ENCODE peak calls at places on chromosome 9, in six cellular contexts. S, O, Z, G, W and R are unnamed samples.
A peak's percentile ranks its signal among the peaks of the same experiment; 100 is the strongest.

GRCh38 chr9:117092582-117092981 is 322.3 kb downstream of the ASTN2 start:
- DNase-seq in S (no peak), G (no peak), W (peak; percentile 90), O (peak; percentile 35), Z (no peak), R (no peak)

GRCh38 chr9:108316633-108317032 is 539.2 kb downstream of the ACTL7B start:
- DNase-seq in G (peak; percentile 24), Z (no peak), S (no peak), W (no peak), O (no peak), R (no peak)

GRCh38 chr9:21558079-21558478 is 76.0 kb upstream of the IFNE start:
- DNase-seq in Z (no peak), G (no peak), S (no peak), O (no peak), W (no peak), R (no peak)

GRCh38 chr9:127862075-127863011 is 7.9 kb upstream of the ENG start:
- DNase-seq in G (peak; percentile 93), Z (peak; percentile 78), O (no peak), W (no peak), S (no peak), R (no peak)

GRCh38 chr9:6944093-6944551 is 186.3 kb downstream of the KDM4C start:
- DNase-seq in O (peak; percentile 82), G (no peak), S (no peak), Z (no peak), W (no peak), R (no peak)

GRCh38 chr9:107707419-107707837 is 217.9 kb upstream of the KLF4 start:
- DNase-seq in G (no peak), W (no peak), Z (no peak), S (peak; percentile 21), O (peak; percentile 97), R (no peak)

GRCh38 chr9:137902646-137903045 is 25.1 kb downstream of the CACNA1B start:
- DNase-seq in S (peak; percentile 67), Z (no peak), W (no peak), G (no peak), O (no peak), R (no peak)

GRCh38 chr9:106718996-106719395 is 144.0 kb upstream of the ZNF462 start:
- DNase-seq in W (no peak), G (no peak), O (peak; percentile 38), S (no peak), Z (no peak), R (no peak)

GRCh38 chr9:15736569-15736968 is 183.7 kb downstream of the CCDC171 start:
- DNase-seq in G (no peak), W (no peak), O (no peak), Z (no peak), S (no peak), R (no peak)

GRCh38 chr9:129539446-129539845 is 81.5 kb downstream of the C9orf50 start:
- DNase-seq in W (no peak), G (no peak), S (no peak), Z (no peak), O (no peak), R (no peak)

GRCh38 chr9:35044071-35044470 is 28.4 kb downstream of the VCP start:
- DNase-seq in W (no peak), S (no peak), Z (no peak), G (no peak), O (no peak), R (no peak)

GRCh38 chr9:5767968-5768932 is 64.7 kb downstream of the ERMP1 start:
- DNase-seq in S (no peak), Z (no peak), O (no peak), W (no peak), G (no peak), R (no peak)

GRCh38 chr9:100322954-100323536 is 29.7 kb downstream of the TEX10 start:
- DNase-seq in Z (no peak), S (no peak), G (no peak), W (no peak), O (peak; percentile 51), R (no peak)

GRCh38 chr9:137745541-137745991 is 126.8 kb downstream of the EHMT1 start:
- DNase-seq in Z (no peak), S (no peak), O (peak; percentile 43), W (no peak), G (no peak), R (no peak)

GRCh38 chr9:79123419-79123818 is 448.3 kb upstream of the TLE4 start:
- DNase-seq in O (peak; percentile 48), G (no peak), W (no peak), S (no peak), Z (no peak), R (no peak)

GRCh38 chr9:38068616-38068865 is 486 bp downstream of the SHB start:
- DNase-seq in Z (no peak), S (no peak), G (no peak), W (no peak), O (peak; percentile 59), R (no peak)

GRCh38 chr9:4293293-4293931 is 6.5 kb downstream of the GLIS3 start:
- DNase-seq in W (peak; percentile 79), S (no peak), Z (no peak), O (peak; percentile 97), G (no peak), R (no peak)

GRCh38 chr9:13377286-13377925 is 97.9 kb upstream of the MPDZ start:
- DNase-seq in S (no peak), Z (no peak), G (no peak), W (no peak), O (no peak), R (no peak)

GRCh38 chr9:110076894-110077725 is 130.8 kb downstream of the C9orf152 start:
- DNase-seq in G (no peak), Z (no peak), W (no peak), O (peak; percentile 79), S (no peak), R (no peak)

GRCh38 chr9:125910286-125910685 is 163.1 kb downstream of the PBX3 start:
- DNase-seq in S (no peak), G (no peak), W (no peak), O (no peak), Z (no peak), R (no peak)

GRCh38 chr9:33081128-33081851 is 4.8 kb upstream of the SMU1 start:
- DNase-seq in Z (no peak), G (peak; percentile 54), W (no peak), O (peak; percentile 88), S (no peak), R (no peak)

GRCh38 chr9:98491231-98491651 is 217.5 kb downstream of the GABBR2 start:
- DNase-seq in W (no peak), Z (no peak), S (no peak), O (no peak), G (no peak), R (no peak)

GRCh38 chr9:121074370-121075250 is at the start of gene CNTRL:
- DNase-seq in Z (peak; percentile 89), O (peak; percentile 85), G (peak; percentile 94), W (peak; percentile 97), S (peak; percentile 95), R (peak; percentile 93)
- TF ChIP-seq POLR2A in Z (peak; percentile 81), O (peak; percentile 57), G (no peak), W (peak; percentile 21), S (no peak), R (no peak)

GRCh38 chr9:91944711-91945110 is 5.3 kb downstream of the ROR2 start:
- DNase-seq in O (no peak), S (no peak), Z (no peak), G (no peak), W (no peak), R (no peak)
- H3K27me3 ChIP-seq in O (no peaks in the 10 kb centered on the region), S (peaks cover 18% of the 10 kb centered on the region), Z (no peaks in the 10 kb centered on the region), G (peaks cover 17% of the 10 kb centered on the region), W (peaks cover 15% of the 10 kb centered on the region), R (no peaks in the 10 kb centered on the region)

DNA sequence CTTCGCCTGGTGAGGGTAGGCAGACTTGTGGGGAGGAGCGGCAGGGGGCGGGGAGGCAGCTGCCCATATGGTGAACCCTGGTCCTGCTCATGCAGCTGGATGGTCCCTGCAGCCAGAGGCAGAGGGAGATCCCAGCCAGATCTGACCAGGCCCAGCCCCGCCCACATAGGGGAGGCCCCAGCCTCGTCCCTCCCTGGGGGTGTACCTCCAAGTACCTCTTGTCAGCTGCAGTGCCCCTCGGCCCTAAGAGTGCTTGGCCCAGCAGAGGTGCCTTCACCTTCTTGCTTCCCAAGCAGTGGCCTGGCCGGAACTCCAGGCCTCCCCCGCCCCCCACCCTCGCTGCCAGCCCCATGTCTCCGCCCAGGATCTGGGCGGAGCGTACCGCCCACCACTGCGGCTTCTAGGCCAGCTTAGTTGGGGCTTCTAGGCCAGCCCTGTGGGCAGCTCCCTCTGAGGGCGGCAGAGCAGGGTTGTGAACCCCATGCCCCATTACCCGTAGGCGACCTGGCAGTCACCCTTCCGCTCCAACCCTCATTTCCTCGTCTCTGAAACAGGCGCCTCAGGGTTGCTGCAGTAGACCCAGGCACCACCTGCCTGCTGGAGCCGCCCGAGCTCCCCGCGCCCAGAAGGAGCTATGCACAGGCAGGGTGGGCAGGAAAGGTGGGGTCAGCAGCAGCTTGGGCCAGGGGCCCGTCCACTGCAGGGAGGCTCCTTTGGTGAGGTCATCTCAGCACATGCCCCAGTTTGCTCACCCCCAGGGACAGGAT is at the start of gene SARDH:
- DNase-seq in G (no peak), O (peak; percentile 47), W (no peak), Z (peak; percentile 67), S (peak; percentile 75), R (peak; percentile 80)
- TF ChIP-seq POLR2A in G (no peak), O (no peak), W (no peak), Z (no peak), S (no peak), R (no peak)

GRCh38 chr9:134988706-134989105 is 71.0 kb upstream of the FCN1 start:
- DNase-seq in O (no peak), W (no peak), G (peak; percentile 12), S (peak; percentile 59), Z (no peak), R (no peak)

GRCh38 chr9:134986957-134987356 is 69.2 kb upstream of the FCN1 start:
- DNase-seq in S (peak; percentile 7), W (no peak), Z (no peak), G (no peak), O (no peak), R (no peak)

GRCh38 chr9:134985451-134985850 is 67.7 kb upstream of the FCN1 start:
- DNase-seq in W (no peak), O (no peak), S (peak; percentile 63), G (peak; percentile 10), Z (no peak), R (no peak)

GRCh38 chr9:134987906-134988700 is 70.4 kb upstream of the FCN1 start:
- DNase-seq in W (no peak), Z (no peak), O (no peak), G (peak; percentile 4), S (peak; percentile 64), R (no peak)

DNA sequence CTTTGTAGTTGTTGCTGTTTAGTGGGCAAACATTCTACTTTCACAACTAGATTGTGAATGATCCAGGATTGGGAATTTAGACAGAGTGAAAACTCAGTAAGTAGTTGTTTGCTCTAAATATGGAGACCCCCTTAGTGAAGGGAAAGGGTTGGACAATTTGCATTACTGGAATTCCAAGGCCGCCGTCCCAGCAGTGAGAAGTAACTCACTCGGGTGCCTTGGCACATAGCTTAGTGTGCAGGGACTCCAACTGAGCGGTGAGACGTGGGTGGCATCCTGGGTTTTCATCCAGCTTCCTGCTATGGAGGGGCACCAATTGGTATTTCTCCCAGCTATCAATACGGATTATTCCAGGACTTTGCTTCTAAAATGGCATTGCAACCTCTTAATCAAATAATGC is 69.7 kb upstream of the FCN1 start:
- DNase-seq in W (no peak), G (peak; percentile 17), Z (no peak), O (no peak), S (peak; percentile 24), R (no peak)
- H3K27me3 ChIP-seq in W (peaks cover 45% of the 10 kb centered on the region), G (no peaks in the 10 kb centered on the region), Z (no peaks in the 10 kb centered on the region), O (no peaks in the 10 kb centered on the region), S (peaks cover 11% of the 10 kb centered on the region), R (no peaks in the 10 kb centered on the region)

GRCh38 chr9:136483589-136484152 is 831 bp upstream of the SEC16A start:
- DNase-seq in G (peak; percentile 92), S (peak; percentile 94), Z (peak; percentile 96), O (peak; percentile 77), W (peak; percentile 96), R (no peak)
- TF ChIP-seq POLR2A in G (no peak), S (no peak), Z (peak; percentile 38), O (no peak), W (no peak), R (no peak)

GRCh38 chr9:91945277-91946074 is 4.6 kb downstream of the ROR2 start:
- DNase-seq in W (no peak), O (peak; percentile 82), Z (peak; percentile 58), S (no peak), G (no peak), R (peak; percentile 91)
- H3K27me3 ChIP-seq in W (peaks cover 22% of the 10 kb centered on the region), O (no peaks in the 10 kb centered on the region), Z (no peaks in the 10 kb centered on the region), S (peaks cover 25% of the 10 kb centered on the region), G (peaks cover 24% of the 10 kb centered on the region), R (no peaks in the 10 kb centered on the region)